ENCODE peak calls at places on chromosomes 4 and X, in four cellular contexts. E is activated CD8-positive, alpha-beta T cell treated with anti-CD3 and anti-CD28 coated beads for 36 hours; B is stomach; O is AG04450. V is an unnamed sample.

GRCh38 chr4:2333356-2333841 is 71.5 kb upstream of the MXD4 start:
- DNase-seq in E (no peak), O (no peak), B (peak), V (no peak)

GRCh38 chr4:149110499-149110898 is 668.3 kb upstream of the NR3C2 start:
- DNase-seq in B (no peak), O (no peak), E (no peak), V (no peak)

GRCh38 chrX:35076061-35076460 is 133.5 kb downstream of the FAM47B start:
- DNase-seq in B (no peak), O (no peak), E (no peak), V (peak)

GRCh38 chr4:93710101-93710846 is 118.3 kb upstream of the ATOH1 start:
- DNase-seq in O (no peak), B (no peak), E (no peak), V (peak)

GRCh38 chrX:69538321-69538876 is 34.3 kb downstream of the NALF2 start:
- DNase-seq in B (peak), O (peak), E (peak), V (no peak)

GRCh38 chr4:167642250-167642649 is 408.0 kb upstream of the SPOCK3 start:
- DNase-seq in O (no peak), E (no peak), B (no peak), V (no peak)

GRCh38 chr4:123600426-123600825 is 203.8 kb downstream of the SPRY1 start:
- DNase-seq in E (no peak), O (no peak), B (no peak), V (no peak)

GRCh38 chr4:140152015-140152703 is 1.8 kb downstream of the MAML3 start:
- DNase-seq in E (peak), O (no peak), B (peak), V (no peak)

GRCh38 chrX:58025979-58026378 is 115.7 kb upstream of the ZXDA start:
- DNase-seq in B (peak), O (no peak), E (peak), V (no peak)

GRCh38 chrX:23317799-23318724 is 16.6 kb upstream of the PTCHD1 start:
- DNase-seq in O (no peak), B (no peak), E (peak), V (peak)

GRCh38 chr4:97153042-97153441 is 990.2 kb downstream of the STPG2 start:
- DNase-seq in O (no peak), E (no peak), B (no peak), V (peak)

GRCh38 chr4:150242820-150243458 is 164.7 kb downstream of the DCLK2 start:
- DNase-seq in E (peak), O (no peak), B (no peak), V (no peak)

GRCh38 chrX:50876551-50876950 is 34.0 kb upstream of the BMP15 start:
- DNase-seq in E (no peak), O (no peak), B (no peak), V (no peak)

GRCh38 chrX:24026403-24026801 is 584 bp downstream of the KLHL15 start:
- DNase-seq in B (no peak), O (no peak), E (no peak), V (no peak)

GRCh38 chrX:124497386-124497785 is 151.0 kb downstream of the SH2D1A start:
- DNase-seq in B (no peak), O (no peak), E (no peak), V (no peak)

GRCh38 chr4:76166480-76166879 is 18.3 kb upstream of the NUP54 start:
- DNase-seq in E (no peak), B (no peak), O (no peak), V (no peak)

GRCh38 chrX:153727108-153727931 is 2.7 kb downstream of the ABCD1 start:
- DNase-seq in E (no peak), B (peak), O (no peak), V (no peak)

GRCh38 chrX:105745863-105746262 is 76.5 kb upstream of the NRK start:
- DNase-seq in B (no peak), O (no peak), E (no peak), V (peak)

GRCh38 chrX:138775501-138775900 is 64.0 kb upstream of the FGF13 start:
- DNase-seq in E (no peak), B (no peak), O (no peak), V (no peak)

GRCh38 chr4:140092094-140092820 is 61.7 kb downstream of the MAML3 start:
- DNase-seq in B (peak), E (peak), O (no peak), V (peak)

GRCh38 chr4:110854021-110854678 is 231.3 kb upstream of the PITX2 start:
- DNase-seq in O (peak), B (no peak), E (no peak), V (no peak)

GRCh38 chr4:147284935-147285334 is 196.0 kb upstream of the EDNRA start:
- DNase-seq in E (no peak), B (no peak), O (no peak), V (no peak)

DNA sequence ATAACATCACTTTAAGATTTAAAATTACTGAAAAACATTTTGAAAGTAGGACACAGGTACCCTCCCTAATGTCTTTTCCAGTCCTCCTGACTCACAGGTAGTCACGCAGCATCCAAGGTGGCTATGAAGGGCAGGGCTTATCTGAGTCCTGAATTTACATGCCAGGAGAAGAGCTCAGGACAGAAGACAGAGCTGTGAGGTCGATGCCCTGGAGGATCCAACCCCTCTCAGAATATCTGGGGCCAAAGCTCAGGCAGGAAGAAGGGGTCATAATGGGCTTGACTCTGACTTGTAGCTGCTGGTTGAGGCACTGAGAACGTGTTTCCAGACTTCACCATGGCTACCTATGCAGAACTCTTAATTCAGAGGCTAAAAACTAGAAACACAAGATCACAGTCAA is 177.5 kb downstream of the AASDH start:
- DNase-seq in E (no peak), O (no peak), B (no peak), V (no peak)
- TF ChIP-seq CTCF in E (no peak), O (no peak), B (no peak), V (no peak)

GRCh38 chrX:83004012-83004411 is 504.1 kb upstream of the POU3F4 start:
- DNase-seq in O (no peak), E (no peak), B (no peak), V (no peak)

GRCh38 chrX:83008415-83008814 is 499.7 kb upstream of the POU3F4 start:
- DNase-seq in E (no peak), B (no peak), O (no peak), V (peak)
- TF ChIP-seq CTCF in E (peak), B (no peak), O (peak), V (peak)

GRCh38 chrX:146863566-146863965 is 49.0 kb upstream of the CXorf51A start:
- DNase-seq in B (no peak), O (no peak), E (no peak), V (no peak)
- TF ChIP-seq CTCF in B (no peak), O (no peak), E (no peak), V (no peak)

GRCh38 chr4:40606239-40606767 is 23.4 kb downstream of the RBM47 start:
- DNase-seq in E (no peak), O (no peak), B (no peak), V (no peak)
- TF ChIP-seq CTCF in E (no peak), O (peak), B (no peak), V (peak)

GRCh38 chrX:119266364-119266995 is 30.4 kb downstream of the PGRMC1 start:
- DNase-seq in O (no peak), E (peak), B (no peak), V (no peak)
- TF ChIP-seq CTCF in O (peak), E (peak), B (no peak), V (peak)

GRCh38 chrX:119614776-119615175 is 8.6 kb upstream of the NKRF start:
- DNase-seq in E (no peak), B (no peak), O (no peak), V (no peak)
- TF ChIP-seq CTCF in E (no peak), B (no peak), O (no peak), V (no peak)

DNA sequence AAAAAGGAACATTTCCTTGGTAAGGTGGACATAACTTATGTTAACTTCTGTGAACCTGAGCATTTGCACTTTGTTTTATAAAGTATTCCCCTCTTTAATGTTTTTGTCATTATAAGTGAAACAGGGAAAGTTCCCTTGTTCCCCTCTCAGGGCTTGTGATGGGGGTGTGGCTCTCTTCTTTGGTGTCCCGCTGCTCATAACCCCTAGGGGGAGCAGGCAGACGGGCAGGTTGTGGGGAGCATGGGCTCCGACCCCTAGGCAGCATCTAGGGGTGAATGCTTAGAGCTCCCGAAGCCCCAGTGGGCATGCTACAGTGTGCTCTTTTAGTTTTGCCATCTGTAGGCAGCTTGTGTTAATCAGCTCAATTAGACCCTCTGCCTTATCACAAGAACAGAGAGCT is 200.4 kb downstream of the DACH2 start:
- DNase-seq in E (no peak), O (no peak), B (no peak), V (peak)
- TF ChIP-seq CTCF in E (no peak), O (no peak), B (no peak), V (no peak)

GRCh38 chr4:54840992-54841768 is 183.4 kb downstream of the KIT start:
- DNase-seq in O (no peak), B (peak), E (no peak), V (no peak)
- TF ChIP-seq CTCF in O (no peak), B (no peak), E (no peak), V (peak)

GRCh38 chrX:115040417-115040816 is 23.0 kb upstream of the IL13RA2 start:
- DNase-seq in O (no peak), B (no peak), E (no peak), V (no peak)
- TF ChIP-seq CTCF in O (no peak), B (no peak), E (no peak), V (no peak)